ENCODE peak calls at places on chromosome 16, in ten cellular contexts. T, Q, L, P, E, U, R, Y, F and V are unnamed samples.

GRCh38 chr16:14531613-14532012 is 98.4 kb downstream of the PARN start:
- DNase-seq in Y (no peak), F (no peak), P (no peak), R (no peak), L (no peak), E (no peak), U (no peak), T (no peak), Q (no peak), V (no peak)

GRCh38 chr16:89050119-89050867 is 43.4 kb upstream of the ACSF3 start:
- DNase-seq in U (no peak), F (peak; percentile 55), E (peak; percentile 40), R (no peak), Y (no peak), P (no peak), L (no peak), Q (no peak), T (no peak), V (no peak)

GRCh38 chr16:75343311-75343710 is 90.0 kb downstream of the CFDP1 start:
- DNase-seq in Y (no peak), L (no peak), E (no peak), U (no peak), R (no peak), Q (no peak), P (no peak), T (no peak), F (no peak), V (no peak)

GRCh38 chr16:15434425-15435215 is at the start of gene BMERB1:
- DNase-seq in F (peak; percentile 90), U (peak; percentile 82), Q (peak; percentile 88), E (peak; percentile 50), T (no peak), Y (no peak), P (peak; percentile 77), R (peak; percentile 59), L (no peak), V (peak; percentile 74)

GRCh38 chr16:50821586-50821985 is 79.7 kb downstream of the CYLD start:
- DNase-seq in F (no peak), U (no peak), Y (no peak), L (no peak), R (no peak), Q (no peak), P (peak; percentile 13), E (no peak), T (no peak), V (no peak)

GRCh38 chr16:57620316-57621231 is 7.9 kb upstream of the ADGRG1 start:
- DNase-seq in Y (no peak), F (peak; percentile 72), L (no peak), T (no peak), P (no peak), R (peak; percentile 4), E (peak; percentile 76), Q (peak; percentile 49), U (no peak), V (peak; percentile 12)

GRCh38 chr16:3950343-3951193 is 70.1 kb upstream of the CREBBP start:
- DNase-seq in F (peak; percentile 95), L (no peak), Q (peak; percentile 95), T (no peak), R (peak; percentile 89), Y (no peak), P (peak; percentile 84), E (peak; percentile 86), U (peak; percentile 99), V (peak; percentile 86)

GRCh38 chr16:73204359-73205152 is 156.6 kb upstream of the ZFHX3 start:
- DNase-seq in R (no peak), P (no peak), T (no peak), Y (no peak), E (no peak), U (no peak), Q (no peak), F (no peak), L (no peak), V (no peak)

GRCh38 chr16:31118223-31119155 is 1.0 kb downstream of the KAT8 start:
- DNase-seq in R (peak; percentile 65), Q (no peak), E (no peak), Y (no peak), T (no peak), F (no peak), L (no peak), P (no peak), U (peak; percentile 68), V (no peak)

GRCh38 chr16:9934723-9935508 is 247.3 kb downstream of the GRIN2A start:
- DNase-seq in Y (no peak), T (no peak), U (no peak), R (peak; percentile 10), L (no peak), E (no peak), F (peak; percentile 83), Q (no peak), P (no peak), V (peak; percentile 45)

GRCh38 chr16:80058236-80058635 is 457.7 kb upstream of the MAF start:
- DNase-seq in T (no peak), F (peak; percentile 73), L (no peak), Q (peak; percentile 89), R (no peak), E (no peak), P (no peak), U (peak; percentile 27), Y (no peak), V (peak; percentile 86)

GRCh38 chr16:10668322-10669045 is 26.2 kb downstream of the TEKT5 start:
- DNase-seq in U (peak; percentile 28), Q (no peak), R (no peak), E (no peak), P (peak; percentile 36), F (no peak), T (peak; percentile 7), Y (no peak), L (no peak), V (no peak)

GRCh38 chr16:3966681-3967080 is 86.2 kb upstream of the CREBBP start:
- DNase-seq in Y (no peak), R (no peak), E (peak; percentile 38), T (no peak), Q (no peak), P (no peak), U (no peak), L (no peak), F (peak; percentile 50), V (no peak)

GRCh38 chr16:2160915-2161551 is 5.5 kb downstream of the TRAF7 start:
- DNase-seq in T (no peak), Y (no peak), F (no peak), E (no peak), Q (peak; percentile 94), U (peak; percentile 54), R (no peak), P (no peak), L (no peak), V (peak; percentile 71)

GRCh38 chr16:85027968-85028637 is 508 bp downstream of the KIAA0513 start:
- DNase-seq in R (no peak), Y (no peak), P (no peak), F (no peak), L (no peak), U (no peak), T (no peak), Q (no peak), E (no peak), V (peak; percentile 42)

GRCh38 chr16:82658796-82659195 is 32.0 kb downstream of the CDH13 start:
- DNase-seq in L (no peak), F (no peak), E (no peak), Y (no peak), U (no peak), P (no peak), Q (no peak), R (no peak), T (no peak), V (no peak)
- H3K4me1 ChIP-seq in L (peaks cover 15% of the 10 kb centered on the region), F (no peaks in the 10 kb centered on the region), E (no peaks in the 10 kb centered on the region), Y (peaks cover 46% of the 10 kb centered on the region), U (peaks cover 7% of the 10 kb centered on the region), P (peaks cover 14% of the 10 kb centered on the region), Q (no peaks in the 10 kb centered on the region), R (no peaks in the 10 kb centered on the region), T (no peaks in the 10 kb centered on the region), V (no peaks in the 10 kb centered on the region)

DNA sequence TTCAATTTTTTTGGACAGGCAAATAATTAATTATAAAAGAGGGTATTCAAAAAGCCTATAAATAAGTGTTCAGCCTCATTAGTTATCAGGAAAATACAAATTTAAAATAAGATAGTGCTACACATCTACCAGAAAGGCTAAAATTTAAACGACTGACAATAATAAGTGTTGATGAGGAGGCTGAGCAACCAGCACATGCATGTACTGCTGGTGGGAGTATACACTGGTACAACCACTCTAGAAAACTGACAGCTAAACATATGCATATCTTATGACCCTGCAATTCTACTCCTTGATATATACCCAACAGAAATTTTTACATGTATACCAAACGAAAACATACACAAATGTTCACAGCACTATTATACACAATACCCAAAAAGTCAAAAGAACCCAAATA is 27.1 kb downstream of the XPO6 start:
- DNase-seq in F (no peak), P (no peak), E (no peak), Y (no peak), U (no peak), Q (no peak), R (no peak), T (no peak), L (no peak), V (no peak)
- H3K4me1 ChIP-seq in F (peaks cover 7% of the 10 kb centered on the region), P (peaks cover 56% of the 10 kb centered on the region), E (peaks cover 71% of the 10 kb centered on the region), Y (peaks cover 58% of the 10 kb centered on the region), U (peaks cover 3% of the 10 kb centered on the region), Q (no peaks in the 10 kb centered on the region), R (peaks cover 69% of the 10 kb centered on the region), T (peaks cover 29% of the 10 kb centered on the region), L (peaks cover 43% of the 10 kb centered on the region), V (peaks cover 8% of the 10 kb centered on the region)

GRCh38 chr16:19705843-19706242 is 12.2 kb downstream of the KNOP1 start:
- DNase-seq in F (peak; percentile 18), L (no peak), R (no peak), T (no peak), E (no peak), Y (no peak), Q (peak; percentile 37), P (no peak), U (no peak), V (no peak)

GRCh38 chr16:19704321-19705130 is 13.5 kb downstream of the KNOP1 start:
- DNase-seq in E (no peak), Q (peak; percentile 69), L (no peak), R (peak; percentile 60), U (peak; percentile 67), T (no peak), Y (no peak), F (peak; percentile 62), P (no peak), V (no peak)

GRCh38 chr16:19703218-19703617 is 14.8 kb downstream of the KNOP1 start:
- DNase-seq in Y (no peak), U (no peak), E (no peak), T (no peak), F (no peak), R (no peak), P (no peak), Q (no peak), L (no peak), V (no peak)

GRCh38 chr16:19706846-19707245 is 11.2 kb downstream of the KNOP1 start:
- DNase-seq in Q (peak; percentile 54), F (peak; percentile 48), U (no peak), Y (no peak), P (no peak), L (no peak), R (no peak), E (no peak), T (no peak), V (no peak)

GRCh38 chr16:19705131-19705501 is 12.9 kb downstream of the KNOP1 start:
- DNase-seq in E (no peak), Q (peak; percentile 55), P (no peak), U (no peak), Y (no peak), T (no peak), L (no peak), R (no peak), F (peak; percentile 39), V (no peak)
- H3K4me1 ChIP-seq in E (peaks cover 43% of the 10 kb centered on the region), Q (no peaks in the 10 kb centered on the region), P (no peaks in the 10 kb centered on the region), U (no peaks in the 10 kb centered on the region), Y (no peaks in the 10 kb centered on the region), T (peaks cover 7% of the 10 kb centered on the region), L (peaks cover 29% of the 10 kb centered on the region), R (peaks cover 20% of the 10 kb centered on the region), F (no peaks in the 10 kb centered on the region), V (no peaks in the 10 kb centered on the region)

GRCh38 chr16:82655720-82656500 is 29.1 kb downstream of the CDH13 start:
- DNase-seq in U (no peak), L (no peak), F (no peak), Q (peak; percentile 30), P (no peak), Y (no peak), T (no peak), R (no peak), E (no peak), V (no peak)
- H3K4me1 ChIP-seq in U (peaks cover 24% of the 10 kb centered on the region), L (peaks cover 32% of the 10 kb centered on the region), F (no peaks in the 10 kb centered on the region), Q (no peaks in the 10 kb centered on the region), P (peaks cover 30% of the 10 kb centered on the region), Y (peaks cover 73% of the 10 kb centered on the region), T (no peaks in the 10 kb centered on the region), R (no peaks in the 10 kb centered on the region), E (peaks cover 11% of the 10 kb centered on the region), V (peaks cover 5% of the 10 kb centered on the region)